ENCODE peak calls at places on chromosomes 11 and 22, in nine cellular contexts. V is activated naive CD4-positive, alpha-beta T cell treated with anti-CD3 and anti-CD28 coated beads, Interleukin-2, amount 10 ng/mL, durations not matched to agents 7 days and 5 days; U is stimulated activated CD8-positive, alpha-beta memory T cell treated with anti-CD3 and anti-CD28 coated beads, Interleukin-2, amount 100 ng/mL, for 1 hour; X is fibroblast of lung; H is NCI-H2029; E is GM03348; L is neural crest cell; I is HepG2; O is RPMI7951. C is an unnamed sample.

GRCh38 chr11:57974830-57975229 is 48.9 kb upstream of the OR9Q1 start:
- DNase-seq in V (no peak), U (no peak), X (peak), H (no peak), E (no peak), L (no peak), I (no peak), O (peak), C (peak)

GRCh38 chr11:62726156-62727006 is 876 bp downstream of the HNRNPUL2 start:
- DNase-seq in V (peak), U (no peak), X (no peak), H (no peak), E (no peak), L (no peak), I (no peak), O (no peak), C (no peak)

GRCh38 chr11:21806508-21806907 is 386.4 kb upstream of the ANO5 start:
- DNase-seq in V (no peak), U (no peak), X (no peak), H (no peak), E (no peak), L (no peak), I (no peak), O (no peak), C (no peak)

GRCh38 chr11:129766858-129767604 is 48.6 kb upstream of the TMEM45B start:
- DNase-seq in V (peak), U (no peak), X (peak), H (no peak), E (peak), L (peak), I (peak), O (peak), C (peak)

GRCh38 chr11:60336767-60337391 is 9.8 kb downstream of the MS4A6E start:
- DNase-seq in V (no peak), U (no peak), X (no peak), H (no peak), E (no peak), L (no peak), I (no peak), O (no peak), C (no peak)

GRCh38 chr11:38791346-38791961 is 2193.4 kb upstream of the RAG2 start:
- DNase-seq in V (peak), U (no peak), X (peak), H (peak), E (peak), L (peak), I (peak), O (peak), C (peak)

GRCh38 chr11:78660451-78660850 is 85.8 kb upstream of the NARS2 start:
- DNase-seq in V (no peak), U (no peak), X (no peak), H (no peak), E (no peak), L (no peak), I (no peak), O (no peak), C (peak)

GRCh38 chr11:128690746-128691091 is 3.2 kb upstream of the FLI1 start:
- DNase-seq in V (no peak), U (no peak), X (no peak), H (no peak), E (no peak), L (no peak), I (no peak), O (no peak), C (no peak)

GRCh38 chr11:18056561-18057181 is 10.6 kb upstream of the TPH1 start:
- DNase-seq in V (no peak), U (no peak), X (no peak), H (peak), E (no peak), L (no peak), I (peak), O (no peak), C (no peak)

GRCh38 chr22:43434601-43435311 is 22.9 kb downstream of the MPPED1 start:
- DNase-seq in V (peak), U (no peak), X (no peak), H (no peak), E (no peak), L (no peak), I (no peak), O (no peak), C (no peak)

GRCh38 chr22:31737932-31738331 is 12.0 kb downstream of the PRR14L start:
- DNase-seq in V (no peak), U (no peak), X (no peak), H (no peak), E (no peak), L (no peak), I (no peak), O (no peak), C (no peak)

GRCh38 chr22:44032126-44032730 is 8.1 kb downstream of the PARVB start:
- DNase-seq in V (no peak), U (no peak), X (peak), H (no peak), E (no peak), L (no peak), I (no peak), O (no peak), C (no peak)

GRCh38 chr22:50530857-50531545 is 1.2 kb upstream of the TYMP start:
- DNase-seq in V (peak), U (peak), X (peak), H (no peak), E (peak), L (peak), I (peak), O (peak), C (peak)

C was measured in MCF 10A.